ENCODE peak calls at places on chromosomes 1 and 21, in ten cellular contexts. S, E, V, L, X, A, N, Y, Z and G are unnamed samples. For H3K27me3, the result is how much of the 10 kb centered on the place peaks cover.

GRCh38 chr1:8903908-8904650 is 25.6 kb upstream of the ENO1 start:
- DNase-seq in S (no peak), E (no peak), V (peak), L (peak), X (peak), A (no peak), N (no peak), Y (peak), Z (peak), G (peak)

GRCh38 chr1:91075233-91076135 is 53.6 kb upstream of the ZNF644 start:
- DNase-seq in S (no peak), E (no peak), V (no peak), L (no peak), X (no peak), A (no peak), N (no peak), Y (no peak), Z (no peak), G (no peak)

GRCh38 chr1:168301664-168302320 is 21.1 kb downstream of the TBX19 start:
- DNase-seq in S (no peak), E (no peak), V (peak), L (no peak), X (no peak), A (no peak), N (no peak), Y (no peak), Z (peak), G (peak)

GRCh38 chr1:9207086-9207485 is 27.5 kb upstream of the H6PD start:
- DNase-seq in S (no peak), E (no peak), V (peak), L (no peak), X (no peak), A (no peak), N (no peak), Y (no peak), Z (peak), G (no peak)

GRCh38 chr1:66022904-66023620 is 230.4 kb downstream of the PDE4B start:
- DNase-seq in S (no peak), E (no peak), V (peak), L (no peak), X (no peak), A (no peak), N (no peak), Y (no peak), Z (peak), G (peak)

GRCh38 chr1:15207031-15207828 is 39.8 kb upstream of the FHAD1 start:
- DNase-seq in S (no peak), E (peak), V (no peak), L (no peak), X (no peak), A (peak), N (no peak), Y (no peak), Z (no peak), G (no peak)

GRCh38 chr1:32241011-32241763 is 5.8 kb upstream of the FAM167B start:
- DNase-seq in S (peak), E (peak), V (peak), L (peak), X (peak), A (peak), N (peak), Y (peak), Z (peak), G (peak)

GRCh38 chr1:151838491-151839412 is 868 bp downstream of the C2CD4D start:
- DNase-seq in S (no peak), E (no peak), V (no peak), L (no peak), X (no peak), A (no peak), N (no peak), Y (no peak), Z (no peak), G (no peak)

GRCh38 chr1:3527774-3528173 is 73.3 kb downstream of the ARHGEF16 start:
- DNase-seq in S (no peak), E (no peak), V (no peak), L (no peak), X (no peak), A (no peak), N (no peak), Y (no peak), Z (no peak), G (no peak)

GRCh38 chr1:119116725-119117124 is 23.7 kb downstream of the WARS2 start:
- DNase-seq in S (no peak), E (no peak), V (no peak), L (no peak), X (no peak), A (no peak), N (no peak), Y (no peak), Z (no peak), G (no peak)

GRCh38 chr21:17660862-17661261 is 48.2 kb upstream of the BTG3 start:
- DNase-seq in S (peak), E (no peak), V (no peak), L (no peak), X (peak), A (peak), N (no peak), Y (no peak), Z (no peak), G (no peak)

GRCh38 chr1:42951588-42951987 is 7.1 kb downstream of the SLC2A1 start:
- DNase-seq in S (no peak), E (no peak), V (no peak), L (no peak), X (no peak), A (no peak), N (no peak), Y (no peak), Z (no peak), G (no peak)

GRCh38 chr1:3501856-3502665 is 47.6 kb downstream of the ARHGEF16 start:
- DNase-seq in S (peak), E (peak), V (peak), L (peak), X (peak), A (no peak), N (no peak), Y (no peak), Z (peak), G (peak)

GRCh38 chr1:234780531-234781162 is 170.7 kb upstream of the IRF2BP2 start:
- DNase-seq in S (no peak), E (peak), V (no peak), L (no peak), X (no peak), A (no peak), N (peak), Y (peak), Z (no peak), G (peak)

GRCh38 chr1:50968884-50969610 is 998 bp upstream of the CDKN2C start:
- DNase-seq in S (peak), E (peak), V (peak), L (peak), X (peak), A (peak), N (peak), Y (no peak), Z (peak), G (peak)

GRCh38 chr21:37244506-37245083 is 22.5 kb downstream of the VPS26C start:
- DNase-seq in S (no peak), E (no peak), V (peak), L (no peak), X (no peak), A (no peak), N (no peak), Y (no peak), Z (no peak), G (no peak)

GRCh38 chr1:183302452-183303324 is 115.5 kb downstream of the NMNAT2 start:
- DNase-seq in S (no peak), E (no peak), V (no peak), L (no peak), X (no peak), A (no peak), N (no peak), Y (no peak), Z (peak), G (no peak)

GRCh38 chr1:59446257-59446901 is 149.5 kb downstream of the FGGY start:
- DNase-seq in S (no peak), E (no peak), V (peak), L (no peak), X (no peak), A (no peak), N (no peak), Y (no peak), Z (peak), G (no peak)

GRCh38 chr1:32208463-32208862 is 426 bp upstream of the DCDC2B start:
- DNase-seq in S (no peak), E (no peak), V (no peak), L (no peak), X (no peak), A (no peak), N (no peak), Y (no peak), Z (no peak), G (no peak)

GRCh38 chr1:64505944-64506658 is 36.2 kb downstream of the CACHD1 start:
- DNase-seq in S (peak), E (peak), V (peak), L (peak), X (peak), A (peak), N (peak), Y (no peak), Z (no peak), G (no peak)

GRCh38 chr1:12764016-12764415 is 9.5 kb upstream of the PRAMEF12 start:
- DNase-seq in S (no peak), E (no peak), V (no peak), L (no peak), X (no peak), A (no peak), N (no peak), Y (no peak), Z (no peak), G (no peak)

GRCh38 chr21:45964649-45965048 is 16.9 kb upstream of the COL6A1 start:
- DNase-seq in S (no peak), E (no peak), V (no peak), L (no peak), X (no peak), A (no peak), N (no peak), Y (no peak), Z (no peak), G (no peak)

GRCh38 chr1:215958836-215959235 is 391.7 kb downstream of the KCTD3 start:
- DNase-seq in S (no peak), E (no peak), V (peak), L (no peak), X (no peak), A (no peak), N (no peak), Y (no peak), Z (peak), G (no peak)

GRCh38 chr21:30336596-30336995 is 898 bp downstream of the KRTAP27-1 start:
- DNase-seq in S (no peak), E (no peak), V (peak), L (no peak), X (no peak), A (no peak), N (no peak), Y (no peak), Z (peak), G (no peak)

GRCh38 chr1:6645022-6645421 is 20.4 kb downstream of the THAP3 start:
- DNase-seq in S (no peak), E (no peak), V (no peak), L (peak), X (no peak), A (no peak), N (no peak), Y (no peak), Z (no peak), G (no peak)

GRCh38 chr1:75736016-75736415 is 11.5 kb downstream of the ACADM start:
- DNase-seq in S (no peak), E (no peak), V (no peak), L (no peak), X (no peak), A (no peak), N (no peak), Y (no peak), Z (no peak), G (no peak)

DNA sequence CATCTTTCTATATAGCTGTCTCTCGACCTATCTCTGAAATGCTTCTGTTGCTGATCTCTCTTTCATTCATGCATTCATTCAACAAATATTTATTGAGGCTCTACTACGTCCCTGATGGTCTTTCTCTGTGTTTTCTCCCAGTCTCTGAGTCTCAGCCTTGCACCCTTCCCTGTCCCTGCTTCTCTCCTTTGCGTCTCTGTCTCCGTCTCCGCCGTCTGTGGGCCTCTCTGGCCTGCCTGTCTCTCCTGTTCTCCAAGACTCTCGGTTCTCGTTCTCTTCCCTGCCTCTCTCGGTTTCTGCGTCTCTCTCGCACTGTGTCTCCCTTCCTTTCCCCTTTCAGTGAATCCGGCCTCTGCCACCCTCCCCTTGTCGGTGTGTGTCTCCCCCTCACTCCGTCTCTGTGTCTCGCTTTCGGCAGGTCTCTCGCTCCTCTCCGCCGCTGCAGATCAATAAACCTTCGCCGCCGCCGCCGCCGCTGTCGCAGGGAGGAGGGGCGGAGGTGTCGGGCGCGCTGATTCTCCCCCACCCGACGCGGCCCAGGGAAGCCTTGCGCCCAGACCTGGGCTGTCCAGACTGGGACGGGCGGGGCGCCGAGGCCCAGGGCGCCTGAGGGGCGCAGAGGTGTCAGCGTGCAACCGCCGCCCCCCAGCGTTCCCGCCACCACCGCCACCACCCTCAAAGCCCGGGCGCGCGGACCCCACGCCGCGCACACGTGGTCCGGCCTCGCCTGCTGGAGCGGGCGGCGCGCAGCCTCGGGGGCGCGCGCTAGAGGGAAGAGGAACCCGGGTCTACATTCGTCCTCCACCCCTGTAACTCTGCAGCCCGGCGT is 3.0 kb downstream of the EFNA3 start:
- DNase-seq in S (no peak), E (no peak), V (no peak), L (no peak), X (no peak), A (no peak), N (no peak), Y (no peak), Z (peak), G (no peak)
- H3K4me3 ChIP-seq in S (peak), E (peak), V (no peak), L (no peak), X (no peak), A (peak), N (peak), Y (no peak), Z (peak), G (no peak)

GRCh38 chr1:220890582-220890981 is 11.3 kb downstream of the HLX start:
- DNase-seq in S (no peak), E (no peak), V (no peak), L (no peak), X (no peak), A (no peak), N (no peak), Y (no peak), Z (no peak), G (no peak)
- H3K27me3 ChIP-seq in S (half or more), E (under half), V (under half), L (under half), X (under half), A (half or more), N (under half), Y (under half), Z (under half), G (under half)

GRCh38 chr1:159172599-159173291 is 1.3 kb downstream of the CADM3 start:
- DNase-seq in S (no peak), E (peak), V (no peak), L (peak), X (no peak), A (peak), N (no peak), Y (no peak), Z (no peak), G (no peak)
- H3K4me3 ChIP-seq in S (peak), E (peak), V (no peak), L (no peak), X (no peak), A (peak), N (no peak), Y (peak), Z (no peak), G (no peak)

GRCh38 chr1:40817791-40818263 is 34.2 kb downstream of the KCNQ4 start:
- DNase-seq in S (no peak), E (no peak), V (no peak), L (no peak), X (no peak), A (no peak), N (no peak), Y (no peak), Z (no peak), G (no peak)
- H3K27me3 ChIP-seq in S (under half), E (under half), V (under half), L (under half), X (under half), A (under half), N (under half), Y (under half), Z (under half), G (under half)

DNA sequence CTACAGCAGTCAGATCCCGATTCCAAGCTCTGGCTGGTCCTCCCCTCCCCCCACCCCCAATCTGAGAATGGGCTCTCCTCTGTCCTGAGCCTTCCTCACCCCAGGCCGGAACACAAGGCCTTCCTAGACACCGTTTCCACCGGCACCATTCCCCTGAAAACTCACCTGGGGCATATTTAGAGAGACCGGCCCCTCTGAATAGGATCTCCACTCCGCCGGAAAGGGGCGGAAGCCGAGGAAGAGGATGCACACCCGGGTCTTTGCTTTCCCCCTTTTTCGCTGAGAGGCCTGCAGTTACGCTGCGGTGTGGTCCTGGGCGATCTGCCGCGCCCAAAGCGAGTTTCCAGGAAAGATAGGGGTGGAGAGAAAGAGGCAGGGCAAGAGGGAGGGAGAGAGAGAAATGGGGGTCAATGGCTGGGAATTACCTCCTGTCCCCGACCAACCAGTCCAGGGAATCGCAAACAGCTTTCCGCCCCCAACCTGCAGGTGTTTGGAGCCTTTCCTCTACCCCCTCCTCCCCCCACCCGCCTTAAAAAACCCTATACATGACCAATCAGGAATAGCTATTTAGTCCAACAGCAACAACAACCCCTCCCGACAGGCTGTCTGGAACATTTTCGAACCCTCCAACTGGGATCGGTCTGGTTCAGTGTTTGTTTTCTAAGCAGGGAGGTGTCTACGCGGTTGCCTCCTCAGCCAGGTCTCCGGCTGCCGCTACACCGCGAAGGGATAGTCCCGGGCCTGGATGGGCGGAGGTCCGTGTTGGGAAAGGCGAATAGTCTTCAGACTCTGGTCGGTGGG is 2.8 kb downstream of the TAL1 start:
- DNase-seq in S (no peak), E (no peak), V (no peak), L (no peak), X (no peak), A (no peak), N (no peak), Y (no peak), Z (no peak), G (no peak)
- H3K4me3 ChIP-seq in S (peak), E (peak), V (no peak), L (no peak), X (no peak), A (peak), N (no peak), Y (peak), Z (no peak), G (no peak)

DNA sequence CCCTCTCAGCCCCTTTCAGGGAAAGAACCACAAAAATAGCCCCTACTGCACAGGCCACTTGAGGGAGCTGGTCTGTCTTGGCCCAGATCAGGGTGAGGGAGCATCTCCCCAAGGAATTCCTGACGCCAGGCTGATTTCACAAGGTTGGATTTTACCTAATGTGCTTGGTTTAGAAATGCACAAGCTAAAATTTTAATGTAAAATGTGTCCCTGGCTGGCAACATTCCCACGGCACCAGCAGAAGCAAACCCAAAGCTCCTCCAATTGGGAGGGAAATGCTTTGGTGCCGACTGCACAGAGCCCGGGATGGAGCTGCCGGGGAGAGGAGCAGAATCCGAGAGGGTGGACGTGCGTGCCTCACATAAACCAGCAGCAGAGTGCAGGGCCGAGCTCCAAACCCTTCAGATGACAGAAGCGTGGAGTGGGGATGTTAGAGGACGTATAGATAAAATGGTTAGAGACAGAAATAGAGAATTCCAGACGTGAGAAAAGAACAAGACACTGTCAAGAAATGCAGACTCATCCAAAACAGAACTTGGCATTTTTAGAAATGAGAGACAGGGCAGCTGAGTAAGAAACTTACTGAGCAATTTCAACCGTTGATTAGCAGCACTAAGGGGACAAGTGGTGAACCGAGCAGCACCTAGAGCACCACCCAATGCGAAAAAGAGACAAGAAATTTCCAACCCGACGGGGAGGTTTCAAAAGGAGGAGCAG is 41.6 kb upstream of the TMEM52 start:
- DNase-seq in S (no peak), E (no peak), V (no peak), L (no peak), X (no peak), A (peak), N (no peak), Y (no peak), Z (peak), G (no peak)
- H3K27me3 ChIP-seq in S (half or more), E (under half), V (under half), L (under half), X (under half), A (under half), N (under half), Y (under half), Z (under half), G (under half)

DNA sequence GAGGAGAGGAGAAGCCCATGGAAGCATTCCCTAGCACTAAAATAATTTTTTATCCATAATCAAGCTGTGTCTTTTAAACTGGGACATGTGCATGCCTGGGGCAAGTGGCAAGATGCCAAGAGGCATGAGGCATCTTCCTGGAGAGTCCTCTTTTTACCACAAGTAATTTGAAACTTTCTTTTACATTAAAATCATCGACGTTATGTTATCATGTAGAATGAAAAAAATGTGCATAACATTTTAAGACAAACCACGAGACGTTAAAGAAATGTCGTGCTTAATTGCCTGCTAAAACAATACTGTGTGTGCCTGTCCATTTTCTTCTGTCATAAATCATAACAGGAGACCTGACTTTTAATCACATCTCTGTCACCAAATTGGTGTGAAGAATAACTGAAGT is 1.5 kb downstream of the STYXL2 start:
- DNase-seq in S (no peak), E (no peak), V (peak), L (no peak), X (no peak), A (no peak), N (no peak), Y (no peak), Z (peak), G (peak)
- H3K4me3 ChIP-seq in S (no peak), E (peak), V (no peak), L (no peak), X (no peak), A (no peak), N (no peak), Y (peak), Z (no peak), G (peak)

DNA sequence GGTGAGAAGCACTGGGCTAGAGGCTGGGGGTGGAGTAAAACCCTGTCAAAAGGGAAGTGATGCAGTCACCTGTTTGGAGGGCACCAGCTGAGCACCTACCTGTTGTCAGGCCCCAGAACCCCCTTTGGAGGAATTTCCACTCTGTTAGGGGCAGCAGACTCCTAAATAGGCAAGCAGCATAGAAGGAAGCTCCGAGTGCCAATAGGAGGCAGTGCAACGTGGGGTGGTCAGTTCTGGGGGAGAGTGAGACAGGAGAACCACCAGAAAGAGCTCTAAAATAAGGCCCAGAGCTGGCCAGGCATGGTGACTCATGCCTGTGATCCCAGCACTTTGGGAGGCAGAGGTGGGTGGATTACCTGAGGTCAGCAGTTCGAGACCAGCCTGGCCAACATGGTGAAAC is 203.7 kb upstream of the ZC3H12A start:
- DNase-seq in S (no peak), E (no peak), V (no peak), L (no peak), X (no peak), A (no peak), N (no peak), Y (no peak), Z (no peak), G (no peak)
- H3K27me3 ChIP-seq in S (under half), E (under half), V (under half), L (under half), X (under half), A (under half), N (under half), Y (under half), Z (under half), G (under half)